ENCODE peak calls at places on chromosomes 5 and 9, in four cellular contexts. Q is heart right ventricle, R is mammary epithelial cell, A is endodermal cell. M is an unnamed sample.

GRCh38 chr9:32128546-32128945 is 255.9 kb upstream of the ACO1 start:
- DNase-seq in Q (no peak), R (no peak), A (peak; percentile 66), M (no peak)

GRCh38 chr9:132427015-132427414 is 17.0 kb downstream of the CFAP77 start:
- DNase-seq in Q (no peak), R (no peak), A (no peak), M (no peak)

GRCh38 chr5:178318893-178319292 is 86.3 kb upstream of the PHYKPL start:
- DNase-seq in Q (no peak), R (no peak), A (peak; percentile 18), M (no peak)

GRCh38 chr9:124359426-124359825 is 55.8 kb downstream of the PSMB7 start:
- DNase-seq in Q (no peak), R (no peak), A (no peak), M (no peak)

GRCh38 chr9:87137718-87138117 is 190.4 kb upstream of the GAS1 start:
- DNase-seq in Q (no peak), R (no peak), A (no peak), M (no peak)

GRCh38 chr5:169742773-169743296 is 105.8 kb downstream of the DOCK2 start:
- DNase-seq in Q (peak; percentile 11), R (peak; percentile 54), A (no peak), M (peak; percentile 97)

GRCh38 chr9:93673271-93673843 is 97.0 kb downstream of the PHF2 start:
- DNase-seq in Q (peak; percentile 47), R (no peak), A (peak; percentile 27), M (no peak)

GRCh38 chr5:121910036-121910435 is 51.7 kb upstream of the SRFBP1 start:
- DNase-seq in Q (no peak), R (no peak), A (no peak), M (no peak)

GRCh38 chr5:179196420-179197079 is 136.4 kb downstream of the ZNF354C start:
- DNase-seq in Q (no peak), R (no peak), A (no peak), M (no peak)

GRCh38 chr5:133366438-133366837 is 245.9 kb downstream of the FSTL4 start:
- DNase-seq in Q (no peak), R (peak; percentile 13), A (peak; percentile 37), M (no peak)

GRCh38 chr9:101465330-101465915 is 29.8 kb upstream of the ALDOB start:
- DNase-seq in Q (peak; percentile 33), R (peak; percentile 74), A (peak; percentile 67), M (peak; percentile 62)

GRCh38 chr5:27962201-27962600 is 923.8 kb upstream of the CDH9 start:
- DNase-seq in Q (no peak), R (peak; percentile 41), A (no peak), M (peak; percentile 42)

GRCh38 chr5:119347996-119348395 is 7.8 kb upstream of the TNFAIP8 start:
- DNase-seq in Q (no peak), R (no peak), A (no peak), M (peak; percentile 56)

GRCh38 chr9:81373294-81373693 is 316.1 kb downstream of the TLE1 start:
- DNase-seq in Q (peak; percentile 77), R (no peak), A (no peak), M (no peak)

GRCh38 chr9:21137020-21137419 is 4.6 kb downstream of the IFNW1 start:
- DNase-seq in Q (no peak), R (no peak), A (no peak), M (no peak)

GRCh38 chr9:21141427-21141882 is at the start of gene IFNW1:
- DNase-seq in Q (no peak), R (no peak), A (peak; percentile 58), M (no peak)

GRCh38 chr9:21135736-21136135 is 5.9 kb downstream of the IFNW1 start:
- DNase-seq in Q (no peak), R (no peak), A (peak; percentile 61), M (no peak)
- TF ChIP-seq CTCF in Q (no peak), R (no peak), A (peak; percentile 53), M (no peak)

DNA sequence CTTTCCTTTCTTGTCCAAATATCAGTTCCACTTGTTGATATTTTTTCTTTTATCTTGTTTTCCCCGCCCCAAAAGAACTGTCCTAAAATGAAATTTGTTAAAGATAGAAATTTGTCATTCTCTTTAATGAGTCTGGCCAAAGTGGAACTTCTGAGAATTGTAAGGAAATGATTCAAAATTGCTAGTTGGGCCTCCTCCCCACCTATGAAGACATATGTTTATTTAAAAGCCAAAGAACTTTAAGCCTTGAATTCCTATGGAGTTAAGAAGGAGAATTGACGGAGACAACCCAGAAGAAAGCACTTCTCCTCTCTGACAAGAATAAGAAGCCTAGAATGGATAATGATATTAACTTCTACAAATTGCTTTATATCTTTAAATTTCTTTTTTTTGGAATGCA is 59.1 kb upstream of the ALDH1A1 start:
- DNase-seq in Q (no peak), R (no peak), A (no peak), M (no peak)
- H3K4me3 ChIP-seq in Q (no peak overlapping the region), R (no peak overlapping the region), A (no peak overlapping the region), M (no peak overlapping the region)

GRCh38 chr5:138077064-138077696 is 6.7 kb upstream of the WNT8A start:
- DNase-seq in Q (peak; percentile 49), R (peak; percentile 46), A (peak; percentile 88), M (peak; percentile 60)

GRCh38 chr5:138078006-138078643 is 5.7 kb upstream of the WNT8A start:
- DNase-seq in Q (no peak), R (no peak), A (peak; percentile 65), M (no peak)

GRCh38 chr5:138083702-138084101 is at the start of gene WNT8A:
- DNase-seq in Q (no peak), R (no peak), A (peak; percentile 81), M (no peak)

GRCh38 chr5:138082033-138082432 is 1.8 kb upstream of the WNT8A start:
- DNase-seq in Q (no peak), R (no peak), A (peak; percentile 79), M (no peak)
- TF ChIP-seq CTCF in Q (no peak), R (peak; percentile 1), A (peak; percentile 78), M (no peak)

GRCh38 chr9:130659699-130660248 is 4.6 kb upstream of the PRDM12 start:
- DNase-seq in Q (no peak), R (no peak), A (peak; percentile 77), M (no peak)
- H3K4me3 ChIP-seq in Q (no peak overlapping the region), R (no peak overlapping the region), A (no peak overlapping the region), M (no peak overlapping the region)

GRCh38 chr9:135239769-135240141 is 152.3 kb downstream of the OLFM1 start:
- DNase-seq in Q (no peak), R (no peak), A (peak; percentile 18), M (no peak)

GRCh38 chr9:135240222-135240621 is 152.8 kb downstream of the OLFM1 start:
- DNase-seq in Q (no peak), R (no peak), A (peak; percentile 9), M (no peak)

GRCh38 chr9:135241381-135242380 is 154.2 kb downstream of the OLFM1 start:
- DNase-seq in Q (no peak), R (no peak), A (peak; percentile 80), M (no peak)

GRCh38 chr9:135242406-135242805 is 154.9 kb downstream of the OLFM1 start:
- DNase-seq in Q (no peak), R (no peak), A (no peak), M (no peak)

DNA sequence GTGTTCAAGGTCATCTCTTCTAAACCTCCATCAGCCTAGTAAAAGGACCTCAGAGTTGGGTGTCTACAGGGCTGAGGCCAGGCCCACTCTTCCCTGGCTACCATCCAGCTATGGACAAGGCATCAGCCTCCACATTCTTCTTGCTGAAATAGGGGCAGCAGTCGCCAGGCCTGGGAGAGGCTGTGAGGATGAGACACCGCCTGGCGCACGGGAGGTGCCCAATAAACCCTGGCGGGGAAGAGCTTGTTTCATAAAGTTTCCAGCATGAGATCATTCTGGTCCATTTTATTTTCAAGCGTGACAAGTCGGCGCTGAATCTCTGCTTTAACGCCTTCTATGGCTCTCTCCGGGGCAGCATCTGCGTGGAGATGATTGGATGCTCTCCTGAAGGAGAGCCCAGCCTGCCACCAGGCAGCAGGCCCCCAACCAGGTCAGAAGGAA is 153.4 kb downstream of the OLFM1 start:
- DNase-seq in Q (no peak), R (no peak), A (peak; percentile 29), M (no peak)
- TF ChIP-seq CTCF in Q (no peak), R (no peak), A (no peak), M (no peak)

GRCh38 chr5:151257731-151258715 is 5.0 kb downstream of the GM2A start:
- DNase-seq in Q (no peak), R (peak; percentile 87), A (no peak), M (no peak)
- H3K4me3 ChIP-seq in Q (no peak overlapping the region), R (no peak overlapping the region), A (no peak overlapping the region), M (no peak overlapping the region)

M was measured in astrocyte of the spinal cord.